ENCODE peak calls at places on chromosomes 7 and 10, in seven cellular contexts. G, T, F, O, E, I and M are unnamed samples.

GRCh38 chr7:98687331-98687863 is 70.3 kb downstream of the NPTX2 start:
- DNase-seq in G (no peak), T (no peak), E (no peak), O (no peak), I (no peak), F (peak; percentile 38), M (no peak)

GRCh38 chr7:42456756-42457276 is 219.8 kb upstream of the GLI3 start:
- DNase-seq in O (no peak), F (no peak), E (no peak), G (no peak), I (peak; percentile 43), T (no peak), M (peak; percentile 16)

GRCh38 chr10:117547301-117548153 is 5.0 kb downstream of the EMX2 start:
- DNase-seq in F (no peak), T (peak; percentile 61), G (no peak), O (no peak), I (no peak), E (no peak), M (peak; percentile 71)

GRCh38 chr10:130232361-130233360 is 96.5 kb downstream of the GLRX3 start:
- DNase-seq in E (no peak), F (no peak), G (no peak), O (no peak), T (no peak), I (no peak), M (no peak)

GRCh38 chr10:99235872-99236626 is 397 bp upstream of the HPSE2 start:
- DNase-seq in T (peak; percentile 90), G (no peak), I (no peak), O (no peak), F (peak; percentile 22), E (no peak), M (peak; percentile 37)

GRCh38 chr10:124627851-124628675 is 116.1 kb downstream of the FAM53B start:
- DNase-seq in E (no peak), I (no peak), G (peak; percentile 45), F (no peak), T (no peak), O (no peak), M (no peak)

GRCh38 chr7:123537026-123537642 is 2.7 kb upstream of the IQUB start:
- DNase-seq in G (peak; percentile 59), O (no peak), F (no peak), I (peak; percentile 55), E (peak; percentile 48), T (peak; percentile 37), M (peak; percentile 49)

GRCh38 chr10:89301721-89302445 is at the start of gene IFIT2:
- DNase-seq in E (peak; percentile 65), O (no peak), T (peak; percentile 8), F (no peak), G (peak; percentile 59), I (peak; percentile 71), M (peak; percentile 87)

GRCh38 chr7:16847381-16847860 is 34.4 kb downstream of the AGR3 start:
- DNase-seq in I (peak; percentile 95), E (peak; percentile 100), F (no peak), T (no peak), G (no peak), O (no peak), M (no peak)

GRCh38 chr10:122295423-122295947 is 24.4 kb downstream of the BTBD16 start:
- DNase-seq in F (no peak), E (no peak), T (no peak), O (no peak), I (peak; percentile 68), G (no peak), M (no peak)

GRCh38 chr7:130154501-130155317 is 50.5 kb downstream of the TMEM209 start:
- DNase-seq in F (peak; percentile 98), G (peak; percentile 78), O (no peak), E (no peak), T (peak; percentile 74), I (peak; percentile 19), M (no peak)

GRCh38 chr7:95322874-95323273 is 1.5 kb downstream of the PON1 start:
- DNase-seq in F (peak; percentile 19), G (no peak), I (no peak), O (no peak), E (no peak), T (no peak), M (peak; percentile 46)

GRCh38 chr10:43355749-43356371 is 15.6 kb upstream of the FXYD4 start:
- DNase-seq in T (no peak), O (peak; percentile 83), F (no peak), G (no peak), E (peak; percentile 100), I (peak; percentile 97), M (peak; percentile 48)

GRCh38 chr7:125567686-125568085 is 638.1 kb upstream of the POT1 start:
- DNase-seq in F (no peak), T (no peak), G (no peak), O (no peak), I (no peak), E (no peak), M (no peak)

GRCh38 chr7:80491462-80491861 is 20.4 kb downstream of the GNAT3 start:
- DNase-seq in I (no peak), O (no peak), G (no peak), T (no peak), F (no peak), E (no peak), M (no peak)

GRCh38 chr7:141704741-141705140 is 2.8 kb upstream of the DENND11 start:
- DNase-seq in G (no peak), E (no peak), I (peak; percentile 61), T (no peak), F (no peak), O (no peak), M (peak; percentile 58)

GRCh38 chr7:128791968-128792319 is at the start of gene CCDC136:
- DNase-seq in G (peak; percentile 48), T (peak; percentile 46), F (no peak), I (no peak), O (no peak), E (no peak), M (peak; percentile 64)

GRCh38 chr10:102509387-102509786 is 5.6 kb downstream of the SUFU start:
- DNase-seq in I (peak; percentile 73), O (no peak), E (peak; percentile 91), G (no peak), F (no peak), T (no peak), M (peak; percentile 84)

DNA sequence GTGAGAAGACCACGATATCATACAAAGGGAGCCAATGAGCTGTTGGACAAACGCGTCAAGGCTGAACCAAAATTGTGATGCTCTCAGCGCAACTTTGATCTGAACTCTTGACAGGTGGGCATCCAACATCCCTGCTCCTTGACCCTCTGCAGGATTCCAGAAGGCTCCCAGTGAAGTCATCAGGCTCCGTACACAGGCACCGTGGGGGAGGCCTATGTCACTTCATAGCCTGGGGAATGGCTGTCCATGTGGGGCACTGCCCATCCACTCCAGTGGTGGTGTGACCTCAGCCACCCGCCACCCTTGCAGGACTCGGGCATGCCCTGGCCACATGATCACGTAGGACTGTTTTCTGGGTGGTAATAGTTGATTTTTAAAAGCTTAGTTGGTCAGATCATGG is 233.8 kb upstream of the GRB10 start:
- DNase-seq in I (no peak), F (no peak), T (no peak), E (no peak), G (no peak), O (no peak), M (no peak)
- H3K9me2 ChIP-seq in I (no peaks in the 10 kb centered on the region), F (no peaks in the 10 kb centered on the region), T (peaks cover 14% of the 10 kb centered on the region), E (no peaks in the 10 kb centered on the region), G (no peaks in the 10 kb centered on the region), O (no peaks in the 10 kb centered on the region), M (no peaks in the 10 kb centered on the region)

GRCh38 chr10:85596389-85596788 is 770.2 kb downstream of the GRID1 start:
- DNase-seq in T (no peak), I (no peak), F (no peak), O (no peak), E (no peak), G (no peak), M (no peak)
- H3K9me2 ChIP-seq in T (no peaks in the 10 kb centered on the region), I (no peaks in the 10 kb centered on the region), F (no peaks in the 10 kb centered on the region), O (no peaks in the 10 kb centered on the region), E (no peaks in the 10 kb centered on the region), G (no peaks in the 10 kb centered on the region), M (no peaks in the 10 kb centered on the region)

GRCh38 chr7:100914208-100914878 is 18.7 kb upstream of the ACHE start:
- DNase-seq in F (no peak), G (no peak), I (peak; percentile 17), T (no peak), O (no peak), E (no peak), M (no peak)
- H3K9me2 ChIP-seq in F (no peaks in the 10 kb centered on the region), G (no peaks in the 10 kb centered on the region), I (no peaks in the 10 kb centered on the region), T (no peaks in the 10 kb centered on the region), O (no peaks in the 10 kb centered on the region), E (no peaks in the 10 kb centered on the region), M (no peaks in the 10 kb centered on the region)

GRCh38 chr10:44355630-44356029 is 29.3 kb downstream of the CXCL12 start:
- DNase-seq in I (no peak), T (no peak), G (no peak), O (no peak), F (no peak), E (no peak), M (no peak)

GRCh38 chr10:44353721-44354120 is 31.2 kb downstream of the CXCL12 start:
- DNase-seq in E (no peak), T (no peak), F (no peak), G (no peak), O (no peak), I (no peak), M (no peak)

GRCh38 chr10:44358080-44358771 is 26.7 kb downstream of the CXCL12 start:
- DNase-seq in T (no peak), E (no peak), I (no peak), F (no peak), O (no peak), G (no peak), M (no peak)

GRCh38 chr10:44357141-44357540 is 27.8 kb downstream of the CXCL12 start:
- DNase-seq in I (no peak), O (no peak), G (no peak), F (no peak), T (no peak), E (no peak), M (no peak)

GRCh38 chr10:44356139-44357115 is 28.5 kb downstream of the CXCL12 start:
- DNase-seq in E (no peak), F (no peak), T (no peak), G (no peak), O (no peak), I (no peak), M (no peak)
- H3K9me2 ChIP-seq in E (no peaks in the 10 kb centered on the region), F (no peaks in the 10 kb centered on the region), T (peaks cover 6% of the 10 kb centered on the region), G (no peaks in the 10 kb centered on the region), O (no peaks in the 10 kb centered on the region), I (no peaks in the 10 kb centered on the region), M (no peaks in the 10 kb centered on the region)

DNA sequence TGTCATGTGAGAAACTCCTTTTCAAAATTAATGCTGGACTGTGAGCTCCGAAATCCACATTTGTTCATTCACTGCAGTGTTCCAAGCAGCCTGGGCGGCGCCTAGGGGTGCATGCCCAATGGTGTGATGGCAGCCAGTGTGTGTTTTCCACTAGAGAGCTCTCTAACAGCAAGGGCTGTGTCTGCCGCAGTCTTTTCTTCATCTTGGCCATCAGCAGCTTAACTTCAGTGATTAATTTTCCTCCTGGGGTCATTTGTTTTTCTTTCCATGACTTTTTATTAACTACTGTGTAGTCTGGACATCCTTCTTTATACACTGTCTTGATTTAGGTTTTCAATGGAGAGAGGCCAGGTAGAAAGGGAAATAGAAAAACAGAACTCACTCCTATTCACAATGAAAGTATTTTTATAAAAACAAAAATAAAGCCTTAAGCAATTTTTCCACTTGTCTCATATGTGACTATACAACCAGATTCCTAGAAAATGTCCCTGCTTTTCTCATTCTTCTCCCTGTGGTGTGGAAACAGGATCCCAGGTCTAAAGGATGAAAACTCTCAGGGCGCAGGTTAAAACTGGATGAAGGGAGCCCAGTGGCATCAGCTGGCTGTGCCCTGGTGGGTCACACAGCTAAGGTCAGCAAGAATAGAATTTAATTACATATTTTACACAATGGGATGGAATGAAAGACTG is 176.8 kb downstream of the PKD1L1 start:
- DNase-seq in G (no peak), O (no peak), E (no peak), T (no peak), I (no peak), F (no peak), M (peak; percentile 78)
- H3K9me2 ChIP-seq in G (no peaks in the 10 kb centered on the region), O (no peaks in the 10 kb centered on the region), E (no peaks in the 10 kb centered on the region), T (no peaks in the 10 kb centered on the region), I (no peaks in the 10 kb centered on the region), F (no peaks in the 10 kb centered on the region), M (no peaks in the 10 kb centered on the region)

GRCh38 chr7:4574851-4575250 is 107.2 kb upstream of the FOXK1 start:
- DNase-seq in O (no peak), F (no peak), E (no peak), G (no peak), I (no peak), T (no peak), M (no peak)
- H3K9me2 ChIP-seq in O (no peaks in the 10 kb centered on the region), F (no peaks in the 10 kb centered on the region), E (no peaks in the 10 kb centered on the region), G (no peaks in the 10 kb centered on the region), I (no peaks in the 10 kb centered on the region), T (no peaks in the 10 kb centered on the region), M (no peaks in the 10 kb centered on the region)